ENCODE peak calls at places on chromosomes 7 and 10, in six cellular contexts. X is fibroblast of lung; W is CD8-positive, alpha-beta T cell; B is breast epithelium; P is hepatocyte; K is stomach. A is an unnamed sample.

GRCh38 chr10:79103078-79103477 is 34.3 kb downstream of the ZMIZ1 start:
- DNase-seq in P (no peak), X (no peak), B (no peak), K (no peak), W (no peak), A (no peak)

GRCh38 chr10:86117051-86117450 is 249.5 kb downstream of the GRID1 start:
- DNase-seq in K (no peak), X (no peak), W (no peak), B (no peak), P (no peak), A (no peak)

GRCh38 chr10:82361317-82361716 is 486.3 kb downstream of the NRG3 start:
- DNase-seq in K (no peak), W (no peak), P (no peak), B (no peak), X (no peak), A (no peak)

GRCh38 chr7:44771358-44771757 is 22.7 kb downstream of the ZMIZ2 start:
- DNase-seq in K (no peak), B (no peak), P (no peak), W (no peak), X (no peak), A (no peak)

GRCh38 chr7:142380064-142380463 is 122.2 kb upstream of the PRSS58 start:
- DNase-seq in B (no peak), K (no peak), P (no peak), X (no peak), W (no peak), A (no peak)

GRCh38 chr10:4396401-4397283 is 429.4 kb upstream of the AKR1E2 start:
- DNase-seq in B (no peak), K (no peak), W (no peak), X (no peak), P (peak; percentile 7), A (no peak)

GRCh38 chr7:135601182-135601581 is 43.5 kb downstream of the NUP205 start:
- DNase-seq in B (no peak), K (no peak), X (peak; percentile 65), W (no peak), P (peak; percentile 8), A (peak; percentile 15)

GRCh38 chr10:120221873-120222485 is 235.0 kb upstream of the PLPP4 start:
- DNase-seq in B (no peak), K (peak; percentile 35), P (peak; percentile 82), W (no peak), X (peak; percentile 25), A (peak; percentile 17)

GRCh38 chr7:36784991-36785940 is 61.0 kb upstream of the AOAH start:
- DNase-seq in W (peak; percentile 71), P (no peak), X (no peak), K (peak; percentile 44), B (peak; percentile 59), A (peak; percentile 57)

GRCh38 chr10:133421336-133422222 is 2.8 kb downstream of the SPRN start:
- DNase-seq in K (no peak), W (no peak), X (no peak), P (peak; percentile 5), B (no peak), A (no peak)

GRCh38 chr7:2529161-2530075 is 9.8 kb downstream of the LFNG start:
- DNase-seq in W (peak; percentile 70), K (peak; percentile 63), X (peak; percentile 69), B (no peak), P (no peak), A (peak; percentile 61)

GRCh38 chr10:103921750-103922195 is 3.8 kb upstream of the STN1 start:
- DNase-seq in P (peak; percentile 21), K (peak; percentile 50), W (no peak), X (peak; percentile 18), B (no peak), A (peak; percentile 51)

GRCh38 chr7:108456845-108457540 is 757 bp upstream of the NRCAM start:
- DNase-seq in K (no peak), X (no peak), B (no peak), W (no peak), P (no peak), A (no peak)

GRCh38 chr10:10870523-10871241 is 147.0 kb upstream of the CELF2 start:
- DNase-seq in B (peak; percentile 21), X (no peak), W (no peak), K (no peak), P (no peak), A (no peak)

GRCh38 chr7:37433166-37433565 is 15.5 kb downstream of the ELMO1 start:
- DNase-seq in P (no peak), X (no peak), W (no peak), K (no peak), B (no peak), A (no peak)

GRCh38 chr7:76428868-76429805 is 4.4 kb downstream of the ZP3 start:
- DNase-seq in B (no peak), K (no peak), W (no peak), X (no peak), P (no peak), A (peak; percentile 63)

GRCh38 chr7:23967949-23968599 is 258.1 kb downstream of the STK31 start:
- DNase-seq in B (no peak), P (no peak), K (no peak), X (no peak), W (no peak), A (no peak)

GRCh38 chr10:104246981-104247380 is 7.7 kb upstream of the GSTO1 start:
- DNase-seq in P (no peak), B (no peak), W (no peak), K (no peak), X (peak; percentile 74), A (no peak)

GRCh38 chr7:78134256-78134655 is 335.7 kb downstream of the PHTF2 start:
- DNase-seq in X (peak; percentile 58), K (no peak), P (peak; percentile 38), W (no peak), B (no peak), A (peak; percentile 62)

GRCh38 chr10:116796910-116797513 is 52.3 kb upstream of the ENO4 start:
- DNase-seq in K (peak; percentile 76), B (peak; percentile 30), X (peak; percentile 50), P (peak; percentile 90), W (peak; percentile 65), A (peak; percentile 89)

GRCh38 chr10:103238506-103239252 is 7.0 kb upstream of the RPEL1 start:
- DNase-seq in W (no peak), P (peak; percentile 74), K (peak; percentile 75), X (peak; percentile 46), B (peak; percentile 32), A (peak; percentile 42)

GRCh38 chr7:149140784-149141183 is 6.5 kb upstream of the ZNF398 start:
- DNase-seq in X (no peak), W (no peak), P (no peak), B (no peak), K (no peak), A (no peak)

GRCh38 chr10:111148025-111148424 is 71.2 kb downstream of the ADRA2A start:
- DNase-seq in P (no peak), B (no peak), K (no peak), X (no peak), W (no peak), A (no peak)

GRCh38 chr7:77799078-77799964 is 748 bp downstream of the PHTF2 start:
- DNase-seq in B (no peak), X (peak; percentile 42), K (no peak), P (peak; percentile 61), W (peak; percentile 23), A (peak; percentile 70)

GRCh38 chr7:152341039-152341913 is 94.5 kb downstream of the KMT2C start:
- DNase-seq in P (peak; percentile 67), W (no peak), X (peak; percentile 64), K (peak; percentile 43), B (no peak), A (peak; percentile 71)

DNA sequence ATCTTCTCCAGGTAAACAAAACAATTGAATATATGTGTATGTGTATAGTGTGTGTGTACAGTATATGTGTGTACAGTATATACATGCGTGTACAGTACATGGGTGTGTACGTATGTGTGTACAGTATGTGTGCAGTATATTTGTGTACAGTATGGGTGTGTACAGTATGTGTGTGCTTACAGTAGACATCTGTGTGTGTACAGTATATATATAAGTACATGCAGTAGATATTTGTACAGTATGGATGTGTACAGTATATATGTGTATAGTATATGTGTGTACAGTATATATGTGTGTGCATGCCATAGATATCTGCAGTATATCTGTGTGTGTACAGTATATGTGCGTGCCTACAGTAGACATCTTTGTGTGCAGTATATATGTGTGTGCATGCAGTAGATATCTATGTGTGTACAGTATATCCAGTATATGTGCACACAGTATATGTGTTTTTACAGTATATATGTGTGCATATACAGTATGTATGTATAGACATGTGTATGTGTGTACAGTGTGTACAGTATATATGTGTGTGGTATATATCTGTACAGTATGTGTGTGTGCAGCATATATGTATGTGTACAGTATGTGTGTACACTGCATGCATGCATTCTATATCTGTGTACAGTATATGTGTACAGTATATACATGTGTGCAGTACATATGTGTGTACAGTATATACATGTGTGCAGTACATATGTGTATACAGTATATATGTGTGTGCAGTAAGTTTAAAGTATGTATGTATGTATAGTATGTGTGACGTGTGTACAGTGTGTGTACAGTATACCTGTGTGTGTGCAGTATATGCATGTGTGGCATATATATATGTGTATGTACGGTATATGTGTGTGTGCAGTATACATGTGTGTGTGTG is 37.3 kb upstream of the SLC39A12 start:
- DNase-seq in W (no peak), K (no peak), P (no peak), X (no peak), B (no peak), A (no peak)
- H3K27me3 ChIP-seq in W (no peaks in the 10 kb centered on the region), K (no peaks in the 10 kb centered on the region), P (no peaks in the 10 kb centered on the region), X (no peaks in the 10 kb centered on the region), B (no peaks in the 10 kb centered on the region), A (no peaks in the 10 kb centered on the region)

GRCh38 chr7:50303082-50303893 is 1.2 kb upstream of the IKZF1 start:
- DNase-seq in P (no peak), K (no peak), W (no peak), X (no peak), B (no peak), A (no peak)
- H3K27me3 ChIP-seq in P (peaks cover 83% of the 10 kb centered on the region), K (peaks cover 33% of the 10 kb centered on the region), W (no peaks in the 10 kb centered on the region), X (peaks cover 19% of the 10 kb centered on the region), B (no peaks in the 10 kb centered on the region), A (peaks cover 56% of the 10 kb centered on the region)

GRCh38 chr10:93072713-93073538 is 767 bp upstream of the CYP26A1 start:
- DNase-seq in P (no peak), W (no peak), X (no peak), B (peak; percentile 15), K (no peak), A (no peak)

GRCh38 chr10:93072225-93072712 is 1.4 kb upstream of the CYP26A1 start:
- DNase-seq in X (no peak), K (no peak), P (no peak), B (peak; percentile 16), W (no peak), A (no peak)

GRCh38 chr10:93070378-93071176 is 3.1 kb upstream of the CYP26A1 start:
- DNase-seq in W (no peak), P (no peak), K (no peak), B (peak; percentile 7), X (no peak), A (no peak)

GRCh38 chr10:93071674-93072224 is 1.9 kb upstream of the CYP26A1 start:
- DNase-seq in P (peak; percentile 48), W (no peak), K (no peak), X (no peak), B (peak; percentile 17), A (peak; percentile 91)

DNA sequence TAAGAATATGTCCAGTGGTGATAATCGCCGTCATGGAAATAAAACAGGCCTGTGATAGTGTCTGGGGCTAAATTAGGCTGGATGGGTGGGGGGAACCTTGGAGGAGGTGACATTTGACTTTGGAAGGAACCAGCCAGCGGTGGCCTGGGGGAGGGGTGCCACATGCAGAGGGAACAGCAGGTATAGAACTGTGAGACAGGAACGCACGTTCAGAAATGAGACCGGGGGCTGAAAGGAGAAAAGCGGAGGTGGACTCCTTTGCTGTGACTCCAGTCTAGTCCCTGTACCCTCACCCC is 2.6 kb upstream of the CYP26A1 start:
- DNase-seq in X (no peak), B (peak; percentile 9), P (no peak), W (no peak), K (no peak), A (no peak)
- H3K27me3 ChIP-seq in X (peaks cover 77% of the 10 kb centered on the region), B (no peaks in the 10 kb centered on the region), P (peaks cover 96% of the 10 kb centered on the region), W (peaks cover 5% of the 10 kb centered on the region), K (peaks cover 92% of the 10 kb centered on the region), A (peaks cover 96% of the 10 kb centered on the region)

GRCh38 chr7:162583-163297 is 29.6 kb upstream of the FAM20C start:
- DNase-seq in B (no peak), X (no peak), W (no peak), K (no peak), P (no peak), A (no peak)
- H3K27me3 ChIP-seq in B (no peaks in the 10 kb centered on the region), X (peaks cover 39% of the 10 kb centered on the region), W (no peaks in the 10 kb centered on the region), K (no peaks in the 10 kb centered on the region), P (no peaks in the 10 kb centered on the region), A (no peaks in the 10 kb centered on the region)

A was measured in cardiac muscle cell.